ENCODE peak calls at places on chromosomes 13 and 19, in four cellular contexts. N, K, J and A are unnamed samples.

GRCh38 chr19:17721821-17722220 is 2.5 kb downstream of the MAP1S start:
- DNase-seq in J (no peak), N (no peak), K (no peak), A (no peak)

GRCh38 chr13:112882555-112883024 is 86.4 kb upstream of the MCF2L start:
- DNase-seq in K (no peak), N (no peak), J (no peak), A (no peak)

GRCh38 chr13:109251958-109252357 is 534.4 kb downstream of the IRS2 start:
- DNase-seq in N (no peak), J (no peak), K (no peak), A (no peak)

GRCh38 chr13:38883783-38884182 is 106.8 kb downstream of the STOML3 start:
- DNase-seq in K (no peak), J (no peak), N (no peak), A (no peak)

GRCh38 chr19:10112895-10113591 is 1.6 kb downstream of the P2RY11 start:
- DNase-seq in K (no peak), J (peak; percentile 61), N (no peak), A (no peak)

GRCh38 chr19:19711934-19712828 is 20.7 kb downstream of the ZNF14 start:
- DNase-seq in N (no peak), J (no peak), K (no peak), A (no peak)

GRCh38 chr13:74990992-74991391 is 491.0 kb downstream of the TBC1D4 start:
- DNase-seq in J (no peak), K (no peak), N (no peak), A (no peak)

GRCh38 chr19:47435196-47435595 is 15.9 kb upstream of the MEIS3 start:
- DNase-seq in K (no peak), N (peak; percentile 37), J (no peak), A (no peak)

GRCh38 chr13:42747399-42747873 is 33.9 kb upstream of the FAM216B start:
- DNase-seq in K (no peak), J (no peak), N (no peak), A (no peak)

GRCh38 chr19:16542894-16543498 is 759 bp upstream of the CHERP start:
- DNase-seq in N (no peak), J (no peak), K (no peak), A (no peak)

GRCh38 chr13:106534844-106535551 is 464 bp downstream of the EFNB2 start:
- DNase-seq in N (no peak), K (no peak), J (peak; percentile 25), A (no peak)

DNA sequence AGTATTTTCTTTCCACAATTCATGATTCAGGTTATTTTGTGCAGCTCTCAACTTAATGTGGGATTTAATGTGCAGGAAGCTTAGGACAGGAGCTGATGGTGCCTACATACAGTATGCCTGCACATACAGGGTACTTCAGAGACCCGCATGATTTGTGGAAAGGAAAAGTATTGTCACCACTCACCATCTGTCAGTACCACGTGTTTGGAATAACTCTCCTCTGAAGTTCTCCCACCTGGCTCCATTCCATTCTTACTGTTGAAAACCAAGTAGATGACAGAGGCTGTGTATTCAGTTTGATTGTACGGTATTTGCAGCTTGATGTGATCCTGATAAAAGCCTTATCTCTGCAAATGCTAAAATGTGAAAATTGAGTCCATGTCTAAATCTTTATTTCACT is 85.7 kb downstream of the ZAR1L start:
- DNase-seq in N (no peak), K (no peak), J (no peak), A (no peak)
- H3K27ac ChIP-seq in N (no peak overlapping the region), K (no peak overlapping the region), J (no peak overlapping the region), A (no peak overlapping the region)

GRCh38 chr19:13848811-13849241 is 28.1 kb upstream of the NANOS3 start:
- DNase-seq in K (no peak), N (no peak), J (peak; percentile 26), A (no peak)

GRCh38 chr19:13846533-13847032 is 30.4 kb upstream of the NANOS3 start:
- DNase-seq in K (peak; percentile 54), N (peak; percentile 85), J (peak; percentile 86), A (peak; percentile 57)

GRCh38 chr19:13849277-13849676 is 27.7 kb upstream of the NANOS3 start:
- DNase-seq in N (no peak), K (no peak), J (no peak), A (no peak)

GRCh38 chr19:13847900-13848677 is 28.8 kb upstream of the NANOS3 start:
- DNase-seq in K (no peak), J (no peak), N (no peak), A (no peak)

GRCh38 chr19:13847033-13847899 is 29.7 kb upstream of the NANOS3 start:
- DNase-seq in J (peak; percentile 97), N (no peak), K (peak; percentile 90), A (no peak)
- TF ChIP-seq POLR2A in J (peak; percentile 86), N (peak; percentile 72), K (peak; percentile 82), A (peak; percentile 88)

DNA sequence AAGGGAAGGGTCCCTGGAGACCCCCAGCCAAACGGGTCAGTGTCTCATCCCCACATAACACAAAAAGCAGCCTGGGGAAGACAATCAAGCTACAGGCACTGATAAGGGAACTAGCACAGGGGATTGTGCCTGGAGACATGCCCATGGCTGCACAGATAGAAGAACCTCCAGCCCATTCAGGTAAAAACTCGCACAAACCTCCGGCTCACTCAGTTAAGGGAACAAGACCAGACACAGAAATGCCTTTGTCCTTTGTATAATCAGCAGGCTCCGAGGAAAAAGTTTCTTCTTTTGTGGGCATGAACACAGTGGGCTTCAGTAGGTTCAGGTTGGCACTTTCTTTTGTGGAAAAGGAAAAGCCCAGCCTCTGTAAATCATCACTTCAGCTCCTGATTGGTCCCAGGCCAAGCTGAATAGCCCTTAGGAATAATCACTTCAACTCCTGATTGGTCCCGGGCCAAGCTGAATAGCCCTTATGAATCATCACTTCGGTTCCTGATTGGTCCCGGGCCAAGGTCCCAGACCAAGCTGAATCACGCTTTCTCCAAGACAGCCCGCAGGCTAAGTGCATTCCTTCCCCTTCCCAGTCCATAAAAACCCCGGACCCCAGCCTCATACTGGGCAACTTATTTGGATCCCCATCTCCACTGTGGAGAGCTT is 5.0 kb upstream of the ZNF230 start:
- DNase-seq in K (no peak), J (no peak), N (no peak), A (no peak)
- H3K27ac ChIP-seq in K (no peak overlapping the region), J (no peak overlapping the region), N (no peak overlapping the region), A (no peak overlapping the region)

DNA sequence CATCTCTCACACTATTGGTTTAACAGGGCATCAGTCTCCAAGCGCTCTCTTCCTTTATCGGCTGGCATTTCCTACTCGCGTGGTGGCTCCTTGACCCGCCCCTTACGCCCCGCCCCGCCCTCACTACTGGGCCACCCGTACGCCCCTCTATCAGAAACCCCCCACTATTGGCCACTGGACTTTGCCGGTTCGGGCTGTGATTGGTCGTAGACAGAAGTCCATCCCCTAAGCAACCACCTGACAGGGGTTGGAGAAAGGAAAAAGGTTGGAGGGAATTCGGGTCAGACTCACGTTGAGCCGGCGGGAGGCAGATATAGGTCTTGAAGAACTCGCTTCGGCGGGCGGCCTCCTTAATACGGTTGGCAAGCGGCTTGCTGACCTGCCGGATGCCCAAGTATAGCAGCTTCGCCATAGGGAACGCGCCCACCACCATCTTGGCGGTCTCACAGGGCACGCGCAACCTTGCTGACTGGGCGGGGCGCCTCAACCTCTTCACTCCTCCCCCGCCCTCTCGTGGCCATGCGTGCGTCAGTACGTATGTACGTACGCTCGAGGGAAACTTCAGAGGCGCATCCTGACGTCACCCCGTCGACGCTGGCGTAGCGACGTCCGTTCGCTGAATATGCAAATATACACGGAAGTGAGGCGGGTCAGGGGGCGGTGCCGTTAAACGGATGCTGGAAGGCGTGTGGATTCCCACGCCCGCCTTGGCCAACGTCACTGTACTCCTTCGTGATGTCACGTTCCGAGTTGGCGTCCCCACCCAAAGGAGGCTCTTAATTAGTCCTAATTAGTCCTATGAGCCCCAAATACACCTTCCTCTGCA is at the start of gene OPA3:
- DNase-seq in N (peak; percentile 100), J (peak; percentile 100), K (peak; percentile 99), A (peak; percentile 99)
- TF ChIP-seq POLR2A in N (peak; percentile 93), J (peak; percentile 46), K (peak; percentile 70), A (peak; percentile 38)

GRCh38 chr13:51589793-51590192 is 5.5 kb downstream of the WDFY2 start:
- DNase-seq in J (no peak), K (no peak), N (no peak), A (no peak)
- H3K27ac ChIP-seq in J (peak overlapping the region; percentile 73), K (peak overlapping the region; percentile 69), N (no peak overlapping the region), A (no peak overlapping the region)

DNA sequence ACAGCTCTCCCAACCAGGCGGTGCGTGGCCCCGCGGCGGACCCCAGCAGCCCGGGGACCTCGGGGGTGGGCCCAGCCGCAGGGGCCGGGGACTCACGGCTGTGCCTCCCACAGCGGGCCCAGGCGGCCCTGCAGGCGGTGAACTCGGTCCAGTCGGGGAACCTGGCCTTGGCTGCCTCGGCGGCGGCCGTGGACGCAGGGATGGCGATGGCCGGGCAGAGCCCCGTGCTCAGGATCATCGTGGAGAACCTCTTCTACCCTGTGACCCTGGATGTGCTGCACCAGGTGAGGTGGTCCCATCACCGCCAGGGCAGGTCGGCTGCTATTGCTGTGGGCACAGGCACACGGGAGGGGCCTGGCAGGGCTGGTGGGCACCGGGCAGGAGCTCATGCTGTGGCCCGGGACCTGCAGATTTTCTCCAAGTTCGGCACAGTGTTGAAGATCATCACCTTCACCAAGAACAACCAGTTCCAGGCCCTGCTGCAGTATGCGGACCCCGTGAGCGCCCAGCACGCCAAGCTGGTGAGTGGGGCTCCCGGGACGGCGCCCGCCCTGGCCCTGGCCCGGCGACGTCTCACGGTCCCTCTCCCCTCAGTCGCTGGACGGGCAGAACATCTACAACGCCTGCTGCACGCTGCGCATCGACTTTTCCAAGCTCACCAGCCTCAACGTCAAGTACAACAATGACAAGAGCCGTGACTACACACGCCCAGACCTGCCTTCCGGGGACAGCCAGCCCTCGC is 7.3 kb downstream of the PTBP1 start:
- DNase-seq in N (no peak), J (no peak), K (no peak), A (no peak)
- TF ChIP-seq POLR2A in N (no peak), J (no peak), K (no peak), A (no peak)